ENCODE peak calls at places on chromosome 22, in six cellular contexts. One of them, this sample, is unnamed.

GRCh38 chr22:27677895-27678458 is 123.6 kb downstream of the MN1 start:
- DNase-seq in ovary: no peak
- DNase-seq in fibroblast of villous mesenchyme: peak; percentile 76
- DNase-seq in fibroblast of the aortic adventitia: no peak
- DNase-seq in fibroblast of lung: no peak
- DNase-seq in endothelial cell of umbilical vein: no peak
- DNase-seq in this sample: no peak

GRCh38 chr22:27463121-27463520 is 338.4 kb downstream of the MN1 start:
- DNase-seq in ovary: no peak
- DNase-seq in fibroblast of villous mesenchyme: no peak
- DNase-seq in fibroblast of the aortic adventitia: no peak
- DNase-seq in fibroblast of lung: peak; percentile 28
- DNase-seq in endothelial cell of umbilical vein: no peak
- DNase-seq in this sample: no peak

GRCh38 chr22:48675141-48675827 is 1152.4 kb downstream of the BRD1 start:
- DNase-seq in ovary: no peak
- DNase-seq in fibroblast of villous mesenchyme: no peak
- DNase-seq in fibroblast of the aortic adventitia: no peak
- DNase-seq in fibroblast of lung: no peak
- DNase-seq in endothelial cell of umbilical vein: no peak
- DNase-seq in this sample: no peak

GRCh38 chr22:37428649-37429586 is 1.6 kb upstream of the ELFN2 start:
- DNase-seq in ovary: no peak
- DNase-seq in fibroblast of villous mesenchyme: peak; percentile 59
- DNase-seq in fibroblast of the aortic adventitia: peak; percentile 57
- DNase-seq in fibroblast of lung: peak; percentile 53
- DNase-seq in endothelial cell of umbilical vein: peak; percentile 56
- DNase-seq in this sample: no peak

GRCh38 chr22:37068859-37069258 is 17.3 kb downstream of the KCTD17 start:
- DNase-seq in ovary: no peak
- DNase-seq in fibroblast of villous mesenchyme: no peak
- DNase-seq in fibroblast of the aortic adventitia: no peak
- DNase-seq in fibroblast of lung: no peak
- DNase-seq in endothelial cell of umbilical vein: no peak
- DNase-seq in this sample: no peak

GRCh38 chr22:35883028-35883620 is 145.5 kb downstream of the RBFOX2 start:
- DNase-seq in ovary: no peak
- DNase-seq in fibroblast of villous mesenchyme: peak; percentile 53
- DNase-seq in fibroblast of the aortic adventitia: peak; percentile 55
- DNase-seq in fibroblast of lung: peak; percentile 27
- DNase-seq in endothelial cell of umbilical vein: peak; percentile 78
- DNase-seq in this sample: no peak

GRCh38 chr22:43342347-43343261 is 568 bp downstream of the SCUBE1 start:
- DNase-seq in ovary: peak; percentile 28
- DNase-seq in fibroblast of villous mesenchyme: no peak
- DNase-seq in fibroblast of the aortic adventitia: no peak
- DNase-seq in fibroblast of lung: no peak
- DNase-seq in endothelial cell of umbilical vein: no peak
- DNase-seq in this sample: no peak

GRCh38 chr22:46797355-46797754 is 34.9 kb downstream of the TBC1D22A start:
- DNase-seq in ovary: no peak
- DNase-seq in fibroblast of villous mesenchyme: peak; percentile 40
- DNase-seq in fibroblast of the aortic adventitia: peak; percentile 10
- DNase-seq in fibroblast of lung: peak; percentile 54
- DNase-seq in endothelial cell of umbilical vein: no peak
- DNase-seq in this sample: no peak

GRCh38 chr22:50014655-50015401 is 2.3 kb upstream of the IL17REL start:
- DNase-seq in ovary: no peak
- DNase-seq in fibroblast of villous mesenchyme: no peak
- DNase-seq in fibroblast of the aortic adventitia: no peak
- DNase-seq in fibroblast of lung: no peak
- DNase-seq in endothelial cell of umbilical vein: no peak
- DNase-seq in this sample: peak; percentile 16

GRCh38 chr22:38284042-38284402 is 11.2 kb upstream of the TMEM184B start:
- DNase-seq in ovary: no peak
- DNase-seq in fibroblast of villous mesenchyme: peak; percentile 99
- DNase-seq in fibroblast of the aortic adventitia: peak; percentile 96
- DNase-seq in fibroblast of lung: peak; percentile 95
- DNase-seq in endothelial cell of umbilical vein: no peak
- DNase-seq in this sample: no peak

GRCh38 chr22:20430641-20431519 is 6.7 kb downstream of the SCARF2 start:
- DNase-seq in ovary: no peak
- DNase-seq in fibroblast of villous mesenchyme: peak; percentile 25
- DNase-seq in fibroblast of the aortic adventitia: no peak
- DNase-seq in fibroblast of lung: peak; percentile 45
- DNase-seq in endothelial cell of umbilical vein: peak; percentile 44
- DNase-seq in this sample: no peak
- TF ChIP-seq CTCF in ovary: no peak
- TF ChIP-seq CTCF in fibroblast of villous mesenchyme: no peak
- TF ChIP-seq CTCF in fibroblast of the aortic adventitia: no peak
- TF ChIP-seq CTCF in fibroblast of lung: no peak
- TF ChIP-seq CTCF in endothelial cell of umbilical vein: peak; percentile 74
- TF ChIP-seq CTCF in this sample: no peak

GRCh38 chr22:26383968-26384576 is 45.0 kb upstream of the ASPHD2 start:
- DNase-seq in ovary: no peak
- DNase-seq in fibroblast of villous mesenchyme: no peak
- DNase-seq in fibroblast of the aortic adventitia: no peak
- DNase-seq in fibroblast of lung: no peak
- DNase-seq in endothelial cell of umbilical vein: no peak
- DNase-seq in this sample: no peak

GRCh38 chr22:26377170-26377825 is 51.8 kb upstream of the ASPHD2 start:
- DNase-seq in ovary: no peak
- DNase-seq in fibroblast of villous mesenchyme: no peak
- DNase-seq in fibroblast of the aortic adventitia: no peak
- DNase-seq in fibroblast of lung: no peak
- DNase-seq in endothelial cell of umbilical vein: no peak
- DNase-seq in this sample: peak; percentile 43

GRCh38 chr22:26374645-26375044 is 54.4 kb upstream of the ASPHD2 start:
- DNase-seq in ovary: no peak
- DNase-seq in fibroblast of villous mesenchyme: no peak
- DNase-seq in fibroblast of the aortic adventitia: no peak
- DNase-seq in fibroblast of lung: no peak
- DNase-seq in endothelial cell of umbilical vein: no peak
- DNase-seq in this sample: no peak

GRCh38 chr22:26385164-26385563 is 43.9 kb upstream of the ASPHD2 start:
- DNase-seq in ovary: no peak
- DNase-seq in fibroblast of villous mesenchyme: no peak
- DNase-seq in fibroblast of the aortic adventitia: no peak
- DNase-seq in fibroblast of lung: no peak
- DNase-seq in endothelial cell of umbilical vein: no peak
- DNase-seq in this sample: no peak

GRCh38 chr22:26380072-26380471 is 49.0 kb upstream of the ASPHD2 start:
- DNase-seq in ovary: no peak
- DNase-seq in fibroblast of villous mesenchyme: no peak
- DNase-seq in fibroblast of the aortic adventitia: no peak
- DNase-seq in fibroblast of lung: no peak
- DNase-seq in endothelial cell of umbilical vein: no peak
- DNase-seq in this sample: no peak
- TF ChIP-seq CTCF in ovary: no peak
- TF ChIP-seq CTCF in fibroblast of villous mesenchyme: no peak
- TF ChIP-seq CTCF in fibroblast of the aortic adventitia: no peak
- TF ChIP-seq CTCF in fibroblast of lung: no peak
- TF ChIP-seq CTCF in endothelial cell of umbilical vein: no peak
- TF ChIP-seq CTCF in this sample: no peak

GRCh38 chr22:31623634-31624312 is 38.2 kb downstream of the PISD start:
- DNase-seq in ovary: no peak
- DNase-seq in fibroblast of villous mesenchyme: no peak
- DNase-seq in fibroblast of the aortic adventitia: no peak
- DNase-seq in fibroblast of lung: no peak
- DNase-seq in endothelial cell of umbilical vein: no peak
- DNase-seq in this sample: no peak

GRCh38 chr22:31626427-31627150 is 35.4 kb downstream of the PISD start:
- DNase-seq in ovary: peak; percentile 61
- DNase-seq in fibroblast of villous mesenchyme: no peak
- DNase-seq in fibroblast of the aortic adventitia: peak; percentile 71
- DNase-seq in fibroblast of lung: no peak
- DNase-seq in endothelial cell of umbilical vein: no peak
- DNase-seq in this sample: no peak

GRCh38 chr22:31627223-31627731 is 34.7 kb downstream of the PISD start:
- DNase-seq in ovary: peak; percentile 55
- DNase-seq in fibroblast of villous mesenchyme: no peak
- DNase-seq in fibroblast of the aortic adventitia: no peak
- DNase-seq in fibroblast of lung: no peak
- DNase-seq in endothelial cell of umbilical vein: peak; percentile 17
- DNase-seq in this sample: no peak

GRCh38 chr22:31625257-31625640 is 36.8 kb downstream of the PISD start:
- DNase-seq in ovary: no peak
- DNase-seq in fibroblast of villous mesenchyme: no peak
- DNase-seq in fibroblast of the aortic adventitia: no peak
- DNase-seq in fibroblast of lung: no peak
- DNase-seq in endothelial cell of umbilical vein: no peak
- DNase-seq in this sample: no peak

DNA sequence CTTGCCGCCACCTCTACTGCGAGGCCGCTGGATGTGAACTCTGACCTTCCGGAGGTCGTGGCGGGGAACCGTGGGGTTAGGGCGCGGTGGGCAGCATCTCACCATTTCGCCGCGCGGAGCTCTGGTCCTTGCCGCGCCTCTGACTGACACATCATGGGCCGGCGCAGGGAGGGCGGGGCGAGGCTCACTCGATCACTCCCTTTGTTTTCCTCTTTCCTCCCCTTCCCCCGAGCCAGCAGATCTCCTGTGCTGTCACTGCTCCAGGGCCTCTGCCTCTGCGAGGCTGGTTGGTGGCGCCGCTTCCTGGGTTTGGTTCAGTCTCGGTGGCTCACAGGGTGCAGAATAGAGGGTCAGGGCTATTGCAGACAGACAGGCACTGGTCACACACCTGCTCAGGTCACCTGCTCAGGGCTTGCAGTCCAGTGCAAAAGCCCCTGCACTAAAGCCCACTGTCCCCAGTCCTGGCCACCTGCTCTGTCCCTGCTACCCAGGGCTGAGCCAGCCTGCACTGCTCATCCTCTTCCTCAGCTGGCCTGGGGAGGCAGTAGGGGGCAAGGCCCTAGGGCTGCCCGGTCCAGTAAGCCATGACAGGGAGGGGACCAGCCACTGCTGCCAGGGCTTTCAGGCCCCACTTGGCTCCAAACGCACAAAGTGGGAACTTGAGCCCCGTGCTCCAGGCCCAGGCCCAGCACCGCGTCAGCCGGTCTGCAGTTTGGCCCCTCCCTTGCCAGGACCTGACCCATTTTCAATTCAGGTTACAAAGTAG is 36.2 kb downstream of the PISD start:
- DNase-seq in ovary: peak; percentile 67
- DNase-seq in fibroblast of villous mesenchyme: peak; percentile 52
- DNase-seq in fibroblast of the aortic adventitia: peak; percentile 43
- DNase-seq in fibroblast of lung: no peak
- DNase-seq in endothelial cell of umbilical vein: peak; percentile 82
- DNase-seq in this sample: peak; percentile 84
- TF ChIP-seq CTCF in ovary: no peak
- TF ChIP-seq CTCF in fibroblast of villous mesenchyme: no peak
- TF ChIP-seq CTCF in fibroblast of the aortic adventitia: no peak
- TF ChIP-seq CTCF in fibroblast of lung: no peak
- TF ChIP-seq CTCF in endothelial cell of umbilical vein: no peak
- TF ChIP-seq CTCF in this sample: no peak

DNA sequence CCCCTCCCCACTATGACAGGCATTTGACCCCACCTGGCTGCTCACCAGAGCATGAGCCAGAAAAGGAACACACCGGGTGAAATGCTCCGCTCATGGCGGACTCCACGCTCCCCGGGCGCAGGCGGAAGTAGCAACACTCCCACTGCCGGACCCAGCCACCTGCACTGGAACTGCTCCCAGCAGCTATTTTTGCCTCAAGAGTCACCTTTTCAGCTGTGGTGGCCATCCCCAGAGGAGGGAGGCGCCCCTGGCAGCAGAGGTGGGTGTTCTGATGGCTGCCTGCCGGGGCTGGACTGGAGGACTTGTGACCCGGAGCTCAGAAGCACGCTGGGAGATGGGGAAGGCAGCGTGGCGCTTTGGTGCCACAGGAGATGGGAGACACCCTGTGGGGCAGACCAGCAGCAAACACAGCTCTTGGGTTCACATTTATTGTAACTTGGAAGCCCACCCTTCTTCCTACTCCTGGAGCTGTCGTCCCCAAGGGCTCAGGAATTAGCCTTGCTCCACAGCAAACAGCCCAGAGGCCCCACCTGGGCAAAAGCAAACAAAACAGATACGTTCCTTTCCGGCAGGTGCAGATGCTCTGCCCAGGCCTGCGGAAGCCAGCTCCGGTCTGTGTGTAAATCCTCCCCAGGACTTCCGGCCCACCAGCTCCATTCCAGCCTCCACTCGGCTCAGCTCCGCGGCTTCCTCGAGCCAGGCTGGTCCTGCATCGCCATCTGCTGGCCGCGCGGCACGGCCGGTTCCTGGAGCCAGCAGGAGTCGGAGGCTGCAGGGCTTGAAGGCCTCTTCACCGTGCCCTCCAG is 3.7 kb downstream of the RPS19BP1 start:
- DNase-seq in ovary: peak; percentile 89
- DNase-seq in fibroblast of villous mesenchyme: peak; percentile 95
- DNase-seq in fibroblast of the aortic adventitia: peak; percentile 94
- DNase-seq in fibroblast of lung: peak; percentile 94
- DNase-seq in endothelial cell of umbilical vein: peak; percentile 82
- DNase-seq in this sample: peak; percentile 90
- TF ChIP-seq CTCF in ovary: peak; percentile 86
- TF ChIP-seq CTCF in fibroblast of villous mesenchyme: peak; percentile 94
- TF ChIP-seq CTCF in fibroblast of the aortic adventitia: peak; percentile 99
- TF ChIP-seq CTCF in fibroblast of lung: peak; percentile 94
- TF ChIP-seq CTCF in endothelial cell of umbilical vein: peak; percentile 99
- TF ChIP-seq CTCF in this sample: peak; percentile 99